ENCODE peak calls at places on chromosomes 16 and 17, in five cellular contexts. W, M, Q, S and Y are unnamed samples.

GRCh38 chr16:87713469-87714229 is 52.1 kb downstream of the KLHDC4 start:
- DNase-seq in Q (no peak), S (no peak), M (no peak), W (no peak), Y (no peak)

GRCh38 chr17:16483021-16483645 is 8.9 kb downstream of the LRRC75A start:
- DNase-seq in S (no peak), M (no peak), W (no peak), Q (no peak), Y (no peak)

GRCh38 chr16:55668337-55669281 is 12.8 kb downstream of the SLC6A2 start:
- DNase-seq in M (peak), W (peak), S (no peak), Q (no peak), Y (no peak)

GRCh38 chr16:70508752-70509151 is 14.6 kb downstream of the COG4 start:
- DNase-seq in Q (no peak), S (no peak), M (no peak), W (no peak), Y (no peak)

GRCh38 chr17:19024101-19025078 is 19.8 kb upstream of the FAM83G start:
- DNase-seq in Q (no peak), M (peak), W (peak), S (no peak), Y (no peak)

GRCh38 chr17:7327501-7327900 is 1.6 kb downstream of the NEURL4 start:
- DNase-seq in W (no peak), Q (no peak), M (no peak), S (no peak), Y (no peak)

GRCh38 chr16:11087691-11088431 is 143.5 kb downstream of the CLEC16A start:
- DNase-seq in W (peak), S (no peak), Q (no peak), M (no peak), Y (no peak)

GRCh38 chr17:78585231-78585630 is 8.0 kb upstream of the DNAH17 start:
- DNase-seq in Q (no peak), S (no peak), M (no peak), W (no peak), Y (no peak)

GRCh38 chr17:76382803-76383644 is 1.4 kb upstream of the SPHK1 start:
- DNase-seq in Q (peak), M (peak), S (peak), W (peak), Y (no peak)
- TF ChIP-seq RAD21 in Q (no peak), M (no peak), S (no peak), W (no peak), Y (no peak)

GRCh38 chr16:27217256-27217655 is 13.9 kb downstream of the KDM8 start:
- DNase-seq in W (peak), Q (peak), M (no peak), S (peak), Y (no peak)
- TF ChIP-seq RAD21 in W (no peak), Q (no peak), M (no peak), S (no peak), Y (no peak)

GRCh38 chr16:3171181-3171854 is 16.7 kb upstream of the OR1F1 start:
- DNase-seq in W (no peak), S (peak), M (no peak), Q (no peak), Y (no peak)
- TF ChIP-seq RAD21 in W (no peak), S (no peak), M (no peak), Q (no peak), Y (no peak)

DNA sequence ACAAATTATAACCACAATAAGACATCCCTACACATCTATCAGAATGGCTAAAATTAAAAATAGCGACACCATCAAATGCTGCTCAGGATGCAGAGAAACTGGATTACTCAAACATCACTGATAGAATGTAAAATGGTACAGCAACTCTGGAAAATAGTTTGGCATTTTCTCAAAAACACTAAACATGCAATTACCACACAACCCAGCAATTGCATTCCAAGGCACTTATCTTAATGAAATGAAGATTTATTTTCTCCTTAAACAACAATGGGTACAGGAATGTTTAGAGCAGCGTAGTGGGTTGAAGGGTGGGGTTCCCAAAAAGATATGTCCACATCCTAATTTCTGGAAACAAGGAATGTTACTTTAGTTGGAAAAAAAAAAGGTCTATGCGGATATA is 309.0 kb upstream of the PMFBP1 start:
- DNase-seq in S (no peak), W (no peak), Q (no peak), M (no peak), Y (no peak)
- TF ChIP-seq RAD21 in S (no peak), W (no peak), Q (no peak), M (no peak), Y (no peak)

GRCh38 chr16:80948886-80949502 is 57.7 kb downstream of the CMC2 start:
- DNase-seq in S (peak), M (peak), Q (peak), W (peak), Y (peak)
- TF ChIP-seq RAD21 in S (peak), M (no peak), Q (peak), W (peak), Y (peak)